ENCODE peak calls at places on chromosomes 3 and 15, in four cellular contexts. One of them, this sample, is unnamed.

GRCh38 chr3:99526927-99527326 is 111.5 kb upstream of the COL8A1 start:
- DNase-seq in D721Med: no peak
- DNase-seq in activated naive CD8-positive, alpha-beta T cell treated with anti-CD3 and anti-CD28 coated beads for 36 hours: no peak
- DNase-seq in cardiac fibroblast: peak
- DNase-seq in this sample: no peak

GRCh38 chr3:143443851-143444331 is 324.3 kb downstream of the CHST2 start:
- DNase-seq in D721Med: no peak
- DNase-seq in activated naive CD8-positive, alpha-beta T cell treated with anti-CD3 and anti-CD28 coated beads for 36 hours: peak
- DNase-seq in cardiac fibroblast: peak
- DNase-seq in this sample: peak

GRCh38 chr15:73142802-73143762 is 90.8 kb downstream of the NEO1 start:
- DNase-seq in D721Med: no peak
- DNase-seq in activated naive CD8-positive, alpha-beta T cell treated with anti-CD3 and anti-CD28 coated beads for 36 hours: no peak
- DNase-seq in cardiac fibroblast: no peak
- DNase-seq in this sample: peak

GRCh38 chr3:59839810-59840515 is 790.1 kb upstream of the CFAP20DC start:
- DNase-seq in D721Med: no peak
- DNase-seq in activated naive CD8-positive, alpha-beta T cell treated with anti-CD3 and anti-CD28 coated beads for 36 hours: peak
- DNase-seq in cardiac fibroblast: no peak
- DNase-seq in this sample: peak

GRCh38 chr3:150255416-150255815 is 152.7 kb upstream of the TSC22D2 start:
- DNase-seq in D721Med: no peak
- DNase-seq in activated naive CD8-positive, alpha-beta T cell treated with anti-CD3 and anti-CD28 coated beads for 36 hours: no peak
- DNase-seq in cardiac fibroblast: no peak
- DNase-seq in this sample: no peak

GRCh38 chr3:146156060-146156459 is 4.9 kb downstream of the PLOD2 start:
- DNase-seq in D721Med: no peak
- DNase-seq in activated naive CD8-positive, alpha-beta T cell treated with anti-CD3 and anti-CD28 coated beads for 36 hours: no peak
- DNase-seq in cardiac fibroblast: no peak
- DNase-seq in this sample: no peak

GRCh38 chr3:108486910-108487309 is 23.5 kb downstream of the MYH15 start:
- DNase-seq in D721Med: no peak
- DNase-seq in activated naive CD8-positive, alpha-beta T cell treated with anti-CD3 and anti-CD28 coated beads for 36 hours: no peak
- DNase-seq in cardiac fibroblast: peak
- DNase-seq in this sample: no peak

GRCh38 chr3:189936210-189936609 is 184.5 kb downstream of the P3H2 start:
- DNase-seq in D721Med: no peak
- DNase-seq in activated naive CD8-positive, alpha-beta T cell treated with anti-CD3 and anti-CD28 coated beads for 36 hours: no peak
- DNase-seq in cardiac fibroblast: peak
- DNase-seq in this sample: no peak

This sample was measured in stimulated activated naive CD8-positive, alpha-beta T cell treated with anti-CD3 and anti-CD28 coated beads, Interleukin-15, amount 100 ng/mL, for 72 hours.